ENCODE peak calls at places on chromosomes 7 and 10, in six cellular contexts. I is GM23338, J is breast epithelium, S is spleen, H is transverse colon, F is HCT116. Q is an unnamed sample.

GRCh38 chr7:147249956-147250355 is 1133.4 kb downstream of the CNTNAP2 start:
- DNase-seq in I (peak; percentile 4), J (no peak), S (no peak), H (no peak), F (no peak), Q (no peak)

GRCh38 chr10:132698211-132698751 is 87.7 kb downstream of the NKX6-2 start:
- DNase-seq in I (no peak), J (no peak), S (peak; percentile 69), H (no peak), F (no peak), Q (no peak)

GRCh38 chr7:98640375-98640774 is 23.3 kb downstream of the NPTX2 start:
- DNase-seq in I (no peak), J (no peak), S (peak; percentile 19), H (no peak), F (no peak), Q (no peak)

GRCh38 chr7:983182-984071 is 446 bp downstream of the CYP2W1 start:
- DNase-seq in I (no peak), J (no peak), S (no peak), H (no peak), F (no peak), Q (peak; percentile 29)

GRCh38 chr10:47040041-47040491 is 128.8 kb downstream of the PTPN20 start:
- DNase-seq in I (no peak), J (no peak), S (peak; percentile 67), H (no peak), F (no peak), Q (no peak)

GRCh38 chr10:11813855-11814557 is 9.2 kb upstream of the PROSER2 start:
- DNase-seq in I (no peak), J (no peak), S (no peak), H (no peak), F (no peak), Q (no peak)

GRCh38 chr7:92343719-92344118 is 97.9 kb downstream of the ANKIB1 start:
- DNase-seq in I (no peak), J (no peak), S (no peak), H (no peak), F (no peak), Q (no peak)

GRCh38 chr10:96614515-96614914 is 27.7 kb upstream of the TM9SF3 start:
- DNase-seq in I (no peak), J (no peak), S (no peak), H (no peak), F (peak; percentile 23), Q (no peak)

GRCh38 chr7:3597243-3597642 is 296.2 kb downstream of the SDK1 start:
- DNase-seq in I (no peak), J (no peak), S (peak; percentile 85), H (no peak), F (no peak), Q (no peak)

GRCh38 chr7:12581897-12582296 is 11.4 kb downstream of the SCIN start:
- DNase-seq in I (no peak), J (no peak), S (no peak), H (no peak), F (no peak), Q (no peak)

GRCh38 chr7:8035190-8035589 is 66.6 kb downstream of the GLCCI1 start:
- DNase-seq in I (peak; percentile 11), J (no peak), S (no peak), H (no peak), F (no peak), Q (no peak)

GRCh38 chr10:130807096-130807495 is 504.4 kb downstream of the TCERG1L start:
- DNase-seq in I (no peak), J (no peak), S (no peak), H (no peak), F (no peak), Q (no peak)

GRCh38 chr7:41481353-41481752 is 221.5 kb downstream of the INHBA start:
- DNase-seq in I (no peak), J (no peak), S (no peak), H (no peak), F (no peak), Q (no peak)

GRCh38 chr7:48089415-48089975 is 430 bp downstream of the UPP1 start:
- DNase-seq in I (peak; percentile 91), J (peak; percentile 40), S (no peak), H (peak; percentile 74), F (no peak), Q (peak; percentile 35)

GRCh38 chr7:101986335-101986734 is 168.9 kb downstream of the CUX1 start:
- DNase-seq in I (no peak), J (no peak), S (no peak), H (no peak), F (no peak), Q (peak; percentile 12)

GRCh38 chr7:133023370-133024075 is 58.4 kb downstream of the CHCHD3 start:
- DNase-seq in I (no peak), J (no peak), S (no peak), H (no peak), F (no peak), Q (no peak)
- H3K4me1 ChIP-seq in I (peaks cover 5% of the 10 kb centered on the region), J (no peaks in the 10 kb centered on the region), S (no peaks in the 10 kb centered on the region), H (no peaks in the 10 kb centered on the region), F (no peaks in the 10 kb centered on the region), Q (no peaks in the 10 kb centered on the region)

GRCh38 chr10:99870051-99870730 is 87.8 kb downstream of the ABCC2 start:
- DNase-seq in I (no peak), J (no peak), S (no peak), H (no peak), F (no peak), Q (no peak)

GRCh38 chr10:99874341-99875085 is 92.1 kb downstream of the ABCC2 start:
- DNase-seq in I (no peak), J (no peak), S (no peak), H (no peak), F (no peak), Q (no peak)

GRCh38 chr10:99872367-99873162 is 90.1 kb downstream of the ABCC2 start:
- DNase-seq in I (no peak), J (no peak), S (no peak), H (no peak), F (no peak), Q (no peak)

GRCh38 chr10:99873846-99874245 is 91.4 kb downstream of the ABCC2 start:
- DNase-seq in I (no peak), J (no peak), S (no peak), H (no peak), F (no peak), Q (no peak)

GRCh38 chr10:99869581-99869980 is 87.1 kb downstream of the ABCC2 start:
- DNase-seq in I (no peak), J (no peak), S (no peak), H (no peak), F (no peak), Q (no peak)
- TF ChIP-seq POLR2AphosphoS5 in I (no peak), J (no peak), S (no peak), H (no peak), F (no peak), Q (no peak)

DNA sequence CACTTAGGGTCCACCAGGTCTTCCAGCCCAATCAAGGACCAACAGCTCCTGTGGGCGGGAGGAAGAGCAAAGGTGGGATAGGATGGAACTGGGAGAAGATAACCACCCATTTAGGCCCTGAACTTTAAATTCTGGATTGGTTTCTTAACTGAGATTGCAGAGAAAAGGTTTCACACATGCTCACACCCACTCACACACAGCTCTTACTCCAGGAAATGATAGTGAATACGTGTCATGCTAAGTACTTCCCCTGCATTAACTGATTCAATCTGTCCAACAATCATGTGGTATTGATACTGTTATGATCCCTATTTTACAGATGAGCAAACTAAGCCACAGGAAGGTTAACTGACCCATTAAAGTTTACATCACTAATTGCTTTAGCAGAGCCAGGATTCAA is 4.6 kb upstream of the CYP3A4 start:
- DNase-seq in I (no peak), J (no peak), S (no peak), H (no peak), F (no peak), Q (no peak)
- H3K4me1 ChIP-seq in I (no peaks in the 10 kb centered on the region), J (no peaks in the 10 kb centered on the region), S (no peaks in the 10 kb centered on the region), H (peaks cover 9% of the 10 kb centered on the region), F (no peaks in the 10 kb centered on the region), Q (no peaks in the 10 kb centered on the region)

DNA sequence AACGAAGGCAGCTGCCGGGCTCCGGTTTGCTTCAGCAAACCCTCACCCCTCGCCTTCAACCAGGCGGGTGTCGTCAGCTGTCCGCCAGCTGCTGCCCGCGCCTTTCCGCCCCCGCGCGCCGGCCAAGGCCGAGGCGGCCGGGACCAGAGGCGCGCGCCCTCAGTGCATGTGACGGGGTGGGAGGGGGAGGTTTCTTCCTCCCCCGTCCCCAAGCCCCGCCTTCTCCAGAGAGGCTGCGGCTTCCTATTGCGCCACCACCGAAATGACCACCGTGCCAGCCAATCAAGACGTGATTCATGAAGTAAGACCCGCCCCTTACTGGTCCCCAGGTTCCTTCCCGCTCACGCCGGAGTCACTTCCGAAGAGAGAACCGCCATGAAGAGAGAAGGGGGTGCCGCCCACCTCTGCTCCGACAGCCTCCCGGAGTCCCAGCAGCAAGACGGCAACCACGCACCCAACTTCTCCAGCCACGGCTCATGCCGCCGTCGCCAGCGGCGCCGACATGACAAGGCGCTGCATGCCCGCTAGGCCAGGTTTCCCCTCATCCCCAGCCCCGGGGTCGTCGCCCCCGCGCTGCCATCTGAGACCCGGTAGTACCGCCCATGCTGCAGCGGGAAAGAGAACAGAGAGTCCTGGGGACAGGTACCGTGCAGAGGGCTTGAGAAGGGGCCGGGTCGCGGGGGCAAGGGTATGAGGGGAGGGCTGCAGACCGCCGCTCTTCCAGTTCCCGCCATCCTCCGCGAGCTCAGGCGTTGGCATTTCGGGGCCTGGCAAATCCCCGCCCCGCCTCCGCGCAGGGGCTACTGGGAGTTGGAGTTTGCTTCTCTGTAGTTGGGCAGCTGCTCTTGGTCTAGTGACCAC is at the start of gene SLF2:
- DNase-seq in I (peak; percentile 99), J (peak; percentile 97), S (peak; percentile 98), H (peak; percentile 99), F (peak; percentile 98), Q (peak; percentile 99)
- TF ChIP-seq POLR2AphosphoS5 in I (peak; percentile 92), J (peak; percentile 72), S (peak; percentile 95), H (peak; percentile 95), F (peak; percentile 91), Q (peak; percentile 84)

GRCh38 chr7:150787321-150788281 is 12.6 kb downstream of the TMEM176B start:
- DNase-seq in I (peak; percentile 33), J (no peak), S (no peak), H (no peak), F (no peak), Q (no peak)
- H3K4me1 ChIP-seq in I (no peaks in the 10 kb centered on the region), J (no peaks in the 10 kb centered on the region), S (peaks cover 19% of the 10 kb centered on the region), H (peaks cover 54% of the 10 kb centered on the region), F (no peaks in the 10 kb centered on the region), Q (no peaks in the 10 kb centered on the region)

GRCh38 chr7:130297628-130298027 is 4.7 kb downstream of the CPA4 start:
- DNase-seq in I (no peak), J (no peak), S (no peak), H (no peak), F (no peak), Q (no peak)
- TF ChIP-seq POLR2AphosphoS5 in I (no peak), J (no peak), S (no peak), H (no peak), F (no peak), Q (no peak)

GRCh38 chr7:6385110-6385792 is 62.5 kb downstream of the DAGLB start:
- DNase-seq in I (no peak), J (no peak), S (no peak), H (no peak), F (peak; percentile 58), Q (peak; percentile 45)
- H3K4me1 ChIP-seq in I (peaks cover 50% of the 10 kb centered on the region), J (peaks cover 23% of the 10 kb centered on the region), S (peaks cover 47% of the 10 kb centered on the region), H (peaks cover 63% of the 10 kb centered on the region), F (peaks cover 32% of the 10 kb centered on the region), Q (peaks cover 14% of the 10 kb centered on the region)

GRCh38 chr10:36476399-36476798 is 649.0 kb upstream of the ANKRD30A start:
- DNase-seq in I (no peak), J (no peak), S (no peak), H (no peak), F (no peak), Q (no peak)
- TF ChIP-seq POLR2AphosphoS5 in I (no peak), J (no peak), S (no peak), H (no peak), F (no peak), Q (no peak)